ENCODE peak calls at places on chromosomes 4 and X, in nine cellular contexts. J is HCT116, E is hepatocyte, Y is PC-3, U is OCI-LY7, W is MM.1S, Q is SK-N-SH, G is GM23338, D is GM23248. B is an unnamed sample.

GRCh38 chr4:17623451-17624001 is 9.1 kb downstream of the MED28 start:
- DNase-seq in J (no peak), E (no peak), Y (no peak), U (no peak), W (no peak), Q (no peak), G (no peak), D (peak; percentile 78), B (no peak)

GRCh38 chrX:72029473-72030411 is 102.0 kb downstream of the RTL5 start:
- DNase-seq in J (no peak), E (peak; percentile 42), Y (peak; percentile 93), U (no peak), W (no peak), Q (peak; percentile 47), G (no peak), D (peak; percentile 83), B (peak; percentile 34)

GRCh38 chr4:173231916-173232315 is 63.3 kb downstream of the GALNT7 start:
- DNase-seq in J (no peak), E (peak; percentile 24), Y (peak; percentile 40), U (no peak), W (no peak), Q (no peak), G (no peak), D (peak; percentile 9), B (no peak)

GRCh38 chr4:188707036-188707435 is 567.8 kb downstream of the TRIML1 start:
- DNase-seq in J (no peak), E (no peak), Y (no peak), U (no peak), W (no peak), Q (no peak), G (no peak), D (no peak), B (no peak)

GRCh38 chr4:1910643-1911042 is 39.5 kb downstream of the NSD2 start:
- DNase-seq in J (no peak), E (peak; percentile 72), Y (peak; percentile 40), U (peak; percentile 35), W (peak; percentile 24), Q (peak; percentile 61), G (peak; percentile 88), D (peak; percentile 72), B (peak; percentile 71)

GRCh38 chr4:185637162-185637875 is 102.0 kb upstream of the PDLIM3 start:
- DNase-seq in J (no peak), E (peak; percentile 22), Y (peak; percentile 55), U (no peak), W (no peak), Q (no peak), G (no peak), D (no peak), B (no peak)

GRCh38 chr4:57182132-57182874 is 72.1 kb upstream of the IGFBP7 start:
- DNase-seq in J (no peak), E (no peak), Y (no peak), U (no peak), W (no peak), Q (peak; percentile 61), G (no peak), D (no peak), B (no peak)

GRCh38 chr4:142777045-142777743 is 68.9 kb downstream of the INPP4B start:
- DNase-seq in J (no peak), E (peak; percentile 10), Y (no peak), U (no peak), W (no peak), Q (no peak), G (no peak), D (peak; percentile 7), B (peak; percentile 27)

GRCh38 chr4:13547563-13548041 is 3.3 kb upstream of the NKX3-2 start:
- DNase-seq in J (no peak), E (peak; percentile 41), Y (no peak), U (peak; percentile 78), W (peak; percentile 56), Q (peak; percentile 56), G (peak; percentile 75), D (no peak), B (peak; percentile 70)

GRCh38 chr4:91064157-91064853 is 937.1 kb downstream of the CCSER1 start:
- DNase-seq in J (peak; percentile 52), E (peak; percentile 68), Y (peak; percentile 7), U (no peak), W (no peak), Q (peak; percentile 51), G (peak; percentile 27), D (no peak), B (peak; percentile 80)

GRCh38 chr4:169397762-169398161 is 127.0 kb upstream of the SH3RF1 start:
- DNase-seq in J (no peak), E (no peak), Y (no peak), U (no peak), W (no peak), Q (no peak), G (no peak), D (peak; percentile 65), B (no peak)

GRCh38 chr4:56907489-56908205 is at the start of gene REST:
- DNase-seq in J (no peak), E (peak; percentile 93), Y (peak; percentile 79), U (peak; percentile 86), W (peak; percentile 74), Q (peak; percentile 92), G (peak; percentile 97), D (peak; percentile 90), B (peak; percentile 96)

GRCh38 chrX:78111140-78111931 is 7.3 kb downstream of the PGK1 start:
- DNase-seq in J (no peak), E (no peak), Y (no peak), U (no peak), W (no peak), Q (no peak), G (no peak), D (no peak), B (no peak)

GRCh38 chr4:89055157-89056080 is 1.6 kb downstream of the FAM13A start:
- DNase-seq in J (no peak), E (no peak), Y (peak; percentile 24), U (no peak), W (no peak), Q (no peak), G (no peak), D (peak; percentile 28), B (peak; percentile 4)

GRCh38 chrX:5876984-5877655 is 351.5 kb downstream of the NLGN4X start:
- DNase-seq in J (no peak), E (peak; percentile 68), Y (peak; percentile 47), U (peak; percentile 17), W (peak; percentile 8), Q (peak; percentile 21), G (peak; percentile 67), D (peak; percentile 0), B (peak; percentile 61)

GRCh38 chrX:3143043-3143799 is 102.0 kb downstream of the ARSF start:
- DNase-seq in J (peak; percentile 48), E (no peak), Y (no peak), U (peak; percentile 59), W (peak; percentile 33), Q (no peak), G (no peak), D (no peak), B (no peak)

GRCh38 chrX:23756165-23756564 is 13.1 kb upstream of the ACOT9 start:
- DNase-seq in J (no peak), E (peak; percentile 82), Y (peak; percentile 55), U (peak; percentile 73), W (peak; percentile 62), Q (peak; percentile 49), G (peak; percentile 67), D (peak; percentile 64), B (peak; percentile 89)

GRCh38 chr4:79653871-79654270 is 245.8 kb upstream of the GK2 start:
- DNase-seq in J (no peak), E (no peak), Y (no peak), U (no peak), W (no peak), Q (no peak), G (no peak), D (no peak), B (no peak)

GRCh38 chr4:59818656-59819055 is 1381.5 kb upstream of the ADGRL3 start:
- DNase-seq in J (no peak), E (no peak), Y (peak; percentile 46), U (no peak), W (peak; percentile 75), Q (no peak), G (no peak), D (no peak), B (no peak)

DNA sequence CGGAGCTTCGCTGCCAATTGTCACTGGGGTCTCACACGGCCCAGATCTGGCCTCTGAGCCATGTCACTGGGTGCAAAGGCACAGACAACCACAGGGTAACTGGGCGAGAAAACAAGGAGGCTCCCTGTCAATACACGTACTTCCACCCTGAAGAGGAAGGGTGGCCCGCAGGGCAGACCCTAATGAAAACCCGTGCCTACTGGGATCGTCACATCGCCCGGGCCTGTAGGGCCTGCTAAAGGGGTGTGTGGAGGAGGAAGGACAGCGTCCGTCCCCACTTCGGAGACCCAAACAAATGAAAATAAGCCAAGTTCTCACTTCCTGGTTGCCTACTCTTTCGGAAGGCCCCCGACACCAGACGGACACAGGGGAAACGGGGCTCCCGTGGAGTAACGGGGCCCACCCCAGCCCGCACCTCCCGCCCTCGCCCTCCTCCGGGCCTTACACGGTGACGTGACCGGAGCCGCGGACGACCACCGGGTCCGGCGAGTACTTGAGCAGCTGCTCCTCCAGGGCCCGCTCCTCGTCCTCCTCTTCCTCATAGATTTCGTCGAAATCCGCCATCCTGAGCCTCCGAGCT is 578 bp downstream of the CHIC2 start:
- DNase-seq in J (no peak), E (peak; percentile 28), Y (peak; percentile 27), U (peak; percentile 48), W (peak; percentile 31), Q (peak; percentile 47), G (peak; percentile 48), D (peak; percentile 49), B (peak; percentile 39)
- TF ChIP-seq EZH2phosphoT487 in J (no peak), E (no peak), Y (no peak), U (no peak), W (no peak), Q (no peak), G (no peak), D (no peak), B (no peak)

GRCh38 chr4:77917601-77918000 is 55.0 kb downstream of the MRPL1 start:
- DNase-seq in J (no peak), E (no peak), Y (no peak), U (peak; percentile 41), W (peak; percentile 80), Q (no peak), G (no peak), D (no peak), B (no peak)
- H3K4me2 ChIP-seq in J (no peak overlapping the region), E (no peak overlapping the region), Y (no peak overlapping the region), U (peak overlapping the region; percentile 66), W (peak overlapping the region; percentile 76), Q (no peak overlapping the region), G (no peak overlapping the region), D (no peak overlapping the region), B (no peak overlapping the region)

DNA sequence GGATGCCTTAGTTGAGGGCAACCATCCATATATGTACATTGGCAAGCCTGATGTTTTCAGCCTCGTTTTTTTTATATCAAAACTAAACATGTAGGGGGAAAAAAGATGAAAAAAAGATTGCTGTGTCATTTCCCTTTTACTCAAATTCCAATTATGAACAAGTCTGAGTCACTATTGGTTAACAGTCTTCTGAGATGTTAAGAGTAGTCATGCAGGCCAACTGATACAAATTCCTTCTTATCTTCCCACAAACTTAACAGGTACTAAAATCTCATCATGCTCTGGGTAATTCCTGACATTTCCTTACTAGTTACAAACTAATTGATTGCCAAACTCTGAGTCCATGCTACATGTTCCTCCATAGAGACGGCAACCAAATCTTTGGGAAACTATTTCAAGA is 222.1 kb downstream of the FRMPD4 start:
- DNase-seq in J (no peak), E (no peak), Y (peak; percentile 78), U (no peak), W (no peak), Q (no peak), G (no peak), D (peak; percentile 5), B (no peak)
- TF ChIP-seq EZH2phosphoT487 in J (no peak), E (no peak), Y (no peak), U (no peak), W (no peak), Q (no peak), G (no peak), D (no peak), B (no peak)

GRCh38 chr4:154630307-154630706 is 17.9 kb upstream of the FGG start:
- DNase-seq in J (no peak), E (no peak), Y (no peak), U (no peak), W (peak; percentile 34), Q (no peak), G (no peak), D (no peak), B (no peak)
- H3K4me2 ChIP-seq in J (no peak overlapping the region), E (no peak overlapping the region), Y (no peak overlapping the region), U (no peak overlapping the region), W (no peak overlapping the region), Q (no peak overlapping the region), G (no peak overlapping the region), D (no peak overlapping the region), B (no peak overlapping the region)